ENCODE peak calls at places on chromosomes 2 and 18, in eight cellular contexts. H, C, O, F, A, R, T and G are unnamed samples.

GRCh38 chr2:202249864-202250263 is 11.5 kb upstream of the SUMO1 start:
- DNase-seq in H (no peak), C (no peak), O (no peak), F (peak), A (peak), R (no peak), T (no peak), G (no peak)

GRCh38 chr18:68172842-68173549 is 541.9 kb downstream of the TMX3 start:
- DNase-seq in H (no peak), C (no peak), O (no peak), F (peak), A (peak), R (no peak), T (no peak), G (no peak)

GRCh38 chr18:13381907-13382682 is 163.5 kb downstream of the LDLRAD4 start:
- DNase-seq in H (no peak), C (no peak), O (peak), F (no peak), A (no peak), R (peak), T (peak), G (no peak)

GRCh38 chr2:185473838-185474237 is 264.8 kb upstream of the FSIP2 start:
- DNase-seq in H (no peak), C (no peak), O (no peak), F (no peak), A (no peak), R (no peak), T (no peak), G (no peak)

GRCh38 chr2:33373986-33374385 is 102.5 kb upstream of the RASGRP3 start:
- DNase-seq in H (no peak), C (no peak), O (no peak), F (no peak), A (no peak), R (no peak), T (no peak), G (no peak)

GRCh38 chr2:170215019-170215418 is 37.1 kb downstream of the MYO3B start:
- DNase-seq in H (no peak), C (no peak), O (no peak), F (peak), A (no peak), R (no peak), T (no peak), G (no peak)

GRCh38 chr2:186486651-186487647 is 889 bp downstream of the ZC3H15 start:
- DNase-seq in H (peak), C (no peak), O (no peak), F (no peak), A (no peak), R (peak), T (no peak), G (no peak)

GRCh38 chr2:67919490-67919889 is 143.3 kb downstream of the C1D start:
- DNase-seq in H (no peak), C (no peak), O (no peak), F (no peak), A (no peak), R (no peak), T (no peak), G (no peak)

GRCh38 chr2:207156451-207157161 is 9.1 kb downstream of the KLF7 start:
- DNase-seq in H (no peak), C (no peak), O (no peak), F (no peak), A (no peak), R (no peak), T (no peak), G (no peak)

GRCh38 chr2:105926960-105927678 is 182.4 kb downstream of the NCK2 start:
- DNase-seq in H (peak), C (no peak), O (no peak), F (no peak), A (no peak), R (no peak), T (no peak), G (no peak)

GRCh38 chr2:219280682-219281081 is 1.5 kb downstream of the DNAJB2 start:
- DNase-seq in H (no peak), C (no peak), O (no peak), F (no peak), A (no peak), R (no peak), T (peak), G (no peak)

GRCh38 chr18:49249523-49249922 is 210.9 kb downstream of the DYM start:
- DNase-seq in H (no peak), C (peak), O (no peak), F (no peak), A (no peak), R (peak), T (no peak), G (peak)

GRCh38 chr2:223669453-223670225 is 67.5 kb upstream of the SCG2 start:
- DNase-seq in H (no peak), C (no peak), O (no peak), F (no peak), A (no peak), R (no peak), T (no peak), G (no peak)

GRCh38 chr2:204776781-204777559 is 231.7 kb downstream of the PARD3B start:
- DNase-seq in H (no peak), C (peak), O (no peak), F (no peak), A (no peak), R (no peak), T (no peak), G (no peak)

GRCh38 chr2:132550285-132550684 is 119.7 kb downstream of the LYPD1 start:
- DNase-seq in H (no peak), C (no peak), O (no peak), F (no peak), A (no peak), R (no peak), T (no peak), G (no peak)

GRCh38 chr2:233815861-233816260 is 37.7 kb downstream of the MROH2A start:
- DNase-seq in H (no peak), C (no peak), O (no peak), F (no peak), A (no peak), R (no peak), T (no peak), G (no peak)

GRCh38 chr18:10070581-10071000 is 156.8 kb downstream of the VAPA start:
- DNase-seq in H (no peak), C (no peak), O (no peak), F (no peak), A (no peak), R (no peak), T (no peak), G (no peak)

GRCh38 chr2:157857881-157858280 is 18.2 kb downstream of the ACVR1 start:
- DNase-seq in H (no peak), C (no peak), O (no peak), F (no peak), A (no peak), R (no peak), T (no peak), G (no peak)

GRCh38 chr2:128249555-128249954 is 69.1 kb downstream of the HS6ST1 start:
- DNase-seq in H (no peak), C (no peak), O (no peak), F (no peak), A (no peak), R (no peak), T (no peak), G (no peak)

GRCh38 chr2:70981866-70982810 is 3.7 kb downstream of the ANKRD53 start:
- DNase-seq in H (no peak), C (no peak), O (no peak), F (no peak), A (no peak), R (no peak), T (peak), G (no peak)

GRCh38 chr2:173146590-173146989 is 70.9 kb downstream of the MAP3K20 start:
- DNase-seq in H (no peak), C (no peak), O (no peak), F (no peak), A (no peak), R (no peak), T (no peak), G (no peak)

GRCh38 chr2:71615769-71616730 is 162.7 kb downstream of the DYSF start:
- DNase-seq in H (peak), C (no peak), O (no peak), F (no peak), A (no peak), R (no peak), T (peak), G (no peak)